ENCODE peak calls at places on chromosomes 1 and 21, in six cellular contexts. One of them, this sample, is unnamed.
A peak's percentile ranks its signal among the peaks of the same experiment; 100 is the strongest.

GRCh38 chr1:86504895-86505625 is 36.3 kb downstream of the CLCA1 start:
- DNase-seq in tibial nerve: no peak
- DNase-seq in A549: no peak
- DNase-seq in ovary: no peak
- DNase-seq in sigmoid colon: no peak
- DNase-seq in HepG2: no peak
- DNase-seq in this sample: peak; percentile 56

GRCh38 chr21:45458281-45459170 is 53.6 kb downstream of the COL18A1 start:
- DNase-seq in tibial nerve: no peak
- DNase-seq in A549: no peak
- DNase-seq in ovary: no peak
- DNase-seq in sigmoid colon: no peak
- DNase-seq in HepG2: no peak
- DNase-seq in this sample: no peak

GRCh38 chr1:174742805-174743653 is 256.7 kb upstream of the CACYBP start:
- DNase-seq in tibial nerve: no peak
- DNase-seq in A549: no peak
- DNase-seq in ovary: no peak
- DNase-seq in sigmoid colon: no peak
- DNase-seq in HepG2: no peak
- DNase-seq in this sample: no peak

GRCh38 chr1:155962599-155963211 is 15.6 kb downstream of the ARHGEF2 start:
- DNase-seq in tibial nerve: no peak
- DNase-seq in A549: no peak
- DNase-seq in ovary: peak; percentile 42
- DNase-seq in sigmoid colon: no peak
- DNase-seq in HepG2: no peak
- DNase-seq in this sample: peak; percentile 38

GRCh38 chr21:45991606-45992301 is 10.2 kb downstream of the COL6A1 start:
- DNase-seq in tibial nerve: peak; percentile 7
- DNase-seq in A549: no peak
- DNase-seq in ovary: peak; percentile 25
- DNase-seq in sigmoid colon: peak; percentile 62
- DNase-seq in HepG2: no peak
- DNase-seq in this sample: no peak

GRCh38 chr1:43432907-43433306 is 20.8 kb downstream of the HYI start:
- DNase-seq in tibial nerve: no peak
- DNase-seq in A549: no peak
- DNase-seq in ovary: no peak
- DNase-seq in sigmoid colon: no peak
- DNase-seq in HepG2: no peak
- DNase-seq in this sample: no peak

GRCh38 chr1:7891804-7892203 is 38.9 kb upstream of the UTS2 start:
- DNase-seq in tibial nerve: no peak
- DNase-seq in A549: no peak
- DNase-seq in ovary: no peak
- DNase-seq in sigmoid colon: no peak
- DNase-seq in HepG2: no peak
- DNase-seq in this sample: no peak

GRCh38 chr1:53878492-53879105 is 11.0 kb downstream of the YIPF1 start:
- DNase-seq in tibial nerve: no peak
- DNase-seq in A549: peak; percentile 11
- DNase-seq in ovary: no peak
- DNase-seq in sigmoid colon: no peak
- DNase-seq in HepG2: peak; percentile 57
- DNase-seq in this sample: no peak

GRCh38 chr21:45094412-45094811 is 20.0 kb downstream of the ADARB1 start:
- DNase-seq in tibial nerve: no peak
- DNase-seq in A549: no peak
- DNase-seq in ovary: no peak
- DNase-seq in sigmoid colon: no peak
- DNase-seq in HepG2: no peak
- DNase-seq in this sample: no peak

GRCh38 chr1:110084226-110085078 is 14.0 kb upstream of the ALX3 start:
- DNase-seq in tibial nerve: no peak
- DNase-seq in A549: no peak
- DNase-seq in ovary: peak; percentile 76
- DNase-seq in sigmoid colon: peak; percentile 80
- DNase-seq in HepG2: no peak
- DNase-seq in this sample: peak; percentile 67

GRCh38 chr1:228207851-228208821 is at the start of gene OBSCN:
- DNase-seq in tibial nerve: no peak
- DNase-seq in A549: no peak
- DNase-seq in ovary: no peak
- DNase-seq in sigmoid colon: no peak
- DNase-seq in HepG2: no peak
- DNase-seq in this sample: no peak

GRCh38 chr1:62230724-62231123 is 36.1 kb downstream of the L1TD1 start:
- DNase-seq in tibial nerve: no peak
- DNase-seq in A549: peak; percentile 30
- DNase-seq in ovary: no peak
- DNase-seq in sigmoid colon: peak; percentile 22
- DNase-seq in HepG2: no peak
- DNase-seq in this sample: no peak

GRCh38 chr21:43925096-43925481 is 60.1 kb downstream of the AGPAT3 start:
- DNase-seq in tibial nerve: no peak
- DNase-seq in A549: no peak
- DNase-seq in ovary: no peak
- DNase-seq in sigmoid colon: peak; percentile 63
- DNase-seq in HepG2: no peak
- DNase-seq in this sample: peak; percentile 71

GRCh38 chr1:201648066-201648910 is 109.4 kb downstream of the NAV1 start:
- DNase-seq in tibial nerve: no peak
- DNase-seq in A549: peak; percentile 64
- DNase-seq in ovary: peak; percentile 50
- DNase-seq in sigmoid colon: peak; percentile 78
- DNase-seq in HepG2: no peak
- DNase-seq in this sample: peak; percentile 35

GRCh38 chr1:226455843-226456242 is 48.0 kb upstream of the PARP1 start:
- DNase-seq in tibial nerve: no peak
- DNase-seq in A549: no peak
- DNase-seq in ovary: no peak
- DNase-seq in sigmoid colon: no peak
- DNase-seq in HepG2: no peak
- DNase-seq in this sample: no peak

GRCh38 chr21:46294647-46295176 is 8.6 kb downstream of the YBEY start:
- DNase-seq in tibial nerve: no peak
- DNase-seq in A549: no peak
- DNase-seq in ovary: no peak
- DNase-seq in sigmoid colon: no peak
- DNase-seq in HepG2: no peak
- DNase-seq in this sample: no peak

GRCh38 chr1:228836427-228836826 is 101.1 kb downstream of the RHOU start:
- DNase-seq in tibial nerve: no peak
- DNase-seq in A549: no peak
- DNase-seq in ovary: no peak
- DNase-seq in sigmoid colon: no peak
- DNase-seq in HepG2: peak; percentile 93
- DNase-seq in this sample: peak; percentile 64

GRCh38 chr1:94973271-94973922 is 46.5 kb upstream of the CNN3 start:
- DNase-seq in tibial nerve: no peak
- DNase-seq in A549: no peak
- DNase-seq in ovary: no peak
- DNase-seq in sigmoid colon: no peak
- DNase-seq in HepG2: no peak
- DNase-seq in this sample: no peak

GRCh38 chr1:117096871-117097842 is 24.4 kb downstream of the TRIM45 start:
- DNase-seq in tibial nerve: no peak
- DNase-seq in A549: no peak
- DNase-seq in ovary: no peak
- DNase-seq in sigmoid colon: no peak
- DNase-seq in HepG2: no peak
- DNase-seq in this sample: no peak

GRCh38 chr1:231523816-231524215 is 4.7 kb upstream of the TSNAX start:
- DNase-seq in tibial nerve: no peak
- DNase-seq in A549: no peak
- DNase-seq in ovary: no peak
- DNase-seq in sigmoid colon: no peak
- DNase-seq in HepG2: no peak
- DNase-seq in this sample: no peak

GRCh38 chr1:27525296-27526271 is 35.6 kb upstream of the WASF2 start:
- DNase-seq in tibial nerve: no peak
- DNase-seq in A549: no peak
- DNase-seq in ovary: peak; percentile 80
- DNase-seq in sigmoid colon: peak; percentile 93
- DNase-seq in HepG2: no peak
- DNase-seq in this sample: peak; percentile 75

GRCh38 chr1:174964261-174964984 is 35.3 kb upstream of the CACYBP start:
- DNase-seq in tibial nerve: no peak
- DNase-seq in A549: no peak
- DNase-seq in ovary: no peak
- DNase-seq in sigmoid colon: no peak
- DNase-seq in HepG2: no peak
- DNase-seq in this sample: no peak

GRCh38 chr1:2198571-2198970 is 4.0 kb upstream of the FAAP20 start:
- DNase-seq in tibial nerve: no peak
- DNase-seq in A549: no peak
- DNase-seq in ovary: no peak
- DNase-seq in sigmoid colon: peak; percentile 72
- DNase-seq in HepG2: no peak
- DNase-seq in this sample: peak; percentile 67

GRCh38 chr1:53349968-53350852 is 22.3 kb upstream of the LRP8 start:
- DNase-seq in tibial nerve: no peak
- DNase-seq in A549: no peak
- DNase-seq in ovary: no peak
- DNase-seq in sigmoid colon: no peak
- DNase-seq in HepG2: no peak
- DNase-seq in this sample: no peak

GRCh38 chr1:157369808-157370521 is 182.3 kb downstream of the FCRL5 start:
- DNase-seq in tibial nerve: no peak
- DNase-seq in A549: peak; percentile 49
- DNase-seq in ovary: no peak
- DNase-seq in sigmoid colon: no peak
- DNase-seq in HepG2: peak; percentile 52
- DNase-seq in this sample: peak; percentile 64

GRCh38 chr1:163104405-163105099 is 35.4 kb downstream of the RGS4 start:
- DNase-seq in tibial nerve: no peak
- DNase-seq in A549: no peak
- DNase-seq in ovary: no peak
- DNase-seq in sigmoid colon: no peak
- DNase-seq in HepG2: no peak
- DNase-seq in this sample: no peak

GRCh38 chr1:184972281-184973055 is 1.8 kb downstream of the NIBAN1 start:
- DNase-seq in tibial nerve: no peak
- DNase-seq in A549: no peak
- DNase-seq in ovary: no peak
- DNase-seq in sigmoid colon: no peak
- DNase-seq in HepG2: no peak
- DNase-seq in this sample: no peak

DNA sequence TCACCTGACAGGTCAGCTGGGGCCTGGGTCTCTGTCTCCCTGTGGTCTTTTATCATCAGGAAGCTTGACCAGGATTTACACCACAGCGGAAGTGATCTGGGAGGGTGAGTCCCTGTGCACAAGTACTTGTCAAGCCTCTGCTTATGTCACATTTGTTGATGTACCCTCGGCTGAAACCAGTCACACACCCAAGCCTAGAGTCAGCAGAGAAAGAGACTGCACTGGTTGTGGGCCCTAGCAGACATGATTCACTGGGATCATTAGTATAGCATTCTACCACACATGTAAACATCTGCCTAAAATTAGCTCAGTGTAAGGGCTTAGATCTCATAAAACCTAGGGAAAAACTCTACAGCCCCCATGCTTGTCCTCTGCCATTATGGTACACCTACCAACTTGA is 79.3 kb upstream of the LAMC2 start:
- DNase-seq in tibial nerve: no peak
- DNase-seq in A549: no peak
- DNase-seq in ovary: no peak
- DNase-seq in sigmoid colon: no peak
- DNase-seq in HepG2: no peak
- DNase-seq in this sample: no peak
- H3K4me1 ChIP-seq in tibial nerve: no peaks in the 10 kb centered on the region
- H3K4me1 ChIP-seq in A549: no peaks in the 10 kb centered on the region
- H3K4me1 ChIP-seq in ovary: peaks cover 4% of the 10 kb centered on the region
- H3K4me1 ChIP-seq in sigmoid colon: peaks cover 41% of the 10 kb centered on the region
- H3K4me1 ChIP-seq in HepG2: no peaks in the 10 kb centered on the region
- H3K4me1 ChIP-seq in this sample: peaks cover 23% of the 10 kb centered on the region

GRCh38 chr1:25831569-25832196 is 11.9 kb downstream of the MTFR1L start:
- DNase-seq in tibial nerve: no peak
- DNase-seq in A549: no peak
- DNase-seq in ovary: no peak
- DNase-seq in sigmoid colon: no peak
- DNase-seq in HepG2: no peak
- DNase-seq in this sample: no peak
- TF ChIP-seq EP300 in tibial nerve: no peak
- TF ChIP-seq EP300 in A549: no peak
- TF ChIP-seq EP300 in ovary: no peak
- TF ChIP-seq EP300 in sigmoid colon: no peak
- TF ChIP-seq EP300 in HepG2: no peak
- TF ChIP-seq EP300 in this sample: no peak

DNA sequence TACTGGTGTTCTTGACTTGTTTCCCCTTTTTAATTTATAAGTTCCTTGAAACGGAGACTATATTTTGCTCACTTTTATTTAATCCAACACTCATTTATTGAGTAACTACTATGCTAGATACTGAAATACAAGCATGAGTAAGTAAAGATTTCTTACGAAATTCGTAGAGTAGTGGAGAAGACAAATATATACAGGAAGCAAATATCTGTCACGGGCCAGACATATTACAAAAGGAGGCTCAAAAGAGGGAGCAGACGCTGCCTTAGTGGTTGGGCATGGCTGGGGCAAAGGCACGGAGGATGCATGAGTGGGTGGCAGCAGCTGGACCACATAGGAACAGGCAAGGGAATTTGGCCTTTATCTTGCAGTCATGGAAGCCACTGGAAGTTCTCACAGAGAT is 6.8 kb downstream of the NCF2 start:
- DNase-seq in tibial nerve: no peak
- DNase-seq in A549: no peak
- DNase-seq in ovary: no peak
- DNase-seq in sigmoid colon: no peak
- DNase-seq in HepG2: no peak
- DNase-seq in this sample: no peak
- H3K4me1 ChIP-seq in tibial nerve: no peaks in the 10 kb centered on the region
- H3K4me1 ChIP-seq in A549: no peaks in the 10 kb centered on the region
- H3K4me1 ChIP-seq in ovary: no peaks in the 10 kb centered on the region
- H3K4me1 ChIP-seq in sigmoid colon: peaks cover 16% of the 10 kb centered on the region
- H3K4me1 ChIP-seq in HepG2: peaks cover 5% of the 10 kb centered on the region
- H3K4me1 ChIP-seq in this sample: no peaks in the 10 kb centered on the region

GRCh38 chr1:205513774-205514173 is 9.3 kb downstream of the CDK18 start:
- DNase-seq in tibial nerve: no peak
- DNase-seq in A549: no peak
- DNase-seq in ovary: no peak
- DNase-seq in sigmoid colon: no peak
- DNase-seq in HepG2: no peak
- DNase-seq in this sample: no peak
- TF ChIP-seq EP300 in tibial nerve: no peak
- TF ChIP-seq EP300 in A549: no peak
- TF ChIP-seq EP300 in ovary: no peak
- TF ChIP-seq EP300 in sigmoid colon: no peak
- TF ChIP-seq EP300 in HepG2: no peak
- TF ChIP-seq EP300 in this sample: no peak